ENCODE peak calls at places on chromosomes 11 and 22, in nine cellular contexts. Z is HepG2, J is GM12878, K is K562, Y is sigmoid colon, X is SK-N-SH, A is H1, P is transverse colon, R is stomach. N is an unnamed sample.

GRCh38 chr11:119369035-119369925 is 12.2 kb downstream of the USP2 start:
- DNase-seq in Y (peak; percentile 50), Z (peak; percentile 50), R (no peak), J (no peak), P (peak; percentile 66), A (no peak), X (peak; percentile 77), K (no peak), N (no peak)

GRCh38 chr11:876550-876949 is 33.9 kb downstream of the TSPAN4 start:
- DNase-seq in R (no peak), J (no peak), X (no peak), Y (no peak), A (no peak), Z (no peak), P (no peak), K (no peak), N (no peak)

GRCh38 chr11:95241673-95242072 is 10.7 kb upstream of the SESN3 start:
- DNase-seq in J (no peak), K (no peak), R (no peak), A (no peak), X (no peak), Y (no peak), P (no peak), Z (no peak), N (no peak)

GRCh38 chr11:73978576-73979086 is 4.0 kb downstream of the UCP2 start:
- DNase-seq in R (no peak), P (no peak), A (no peak), J (no peak), X (no peak), Z (no peak), Y (no peak), K (no peak), N (no peak)

GRCh38 chr11:62725686-62726085 is 1.6 kb downstream of the HNRNPUL2 start:
- DNase-seq in P (no peak), Y (no peak), K (no peak), A (no peak), X (no peak), Z (peak; percentile 42), R (no peak), J (no peak), N (no peak)

GRCh38 chr11:10998674-10999073 is 140.8 kb upstream of the ZBED5 start:
- DNase-seq in J (no peak), Y (no peak), K (no peak), Z (no peak), R (no peak), P (no peak), A (no peak), X (no peak), N (no peak)

GRCh38 chr22:43263645-43264514 is 76.9 kb upstream of the TTLL12 start:
- DNase-seq in R (peak; percentile 74), Y (no peak), J (peak; percentile 85), P (peak; percentile 69), X (peak; percentile 66), Z (peak; percentile 64), K (peak; percentile 72), A (no peak), N (no peak)

GRCh38 chr11:59560290-59560701 is 49.0 kb downstream of the OR4D9 start:
- DNase-seq in Z (peak; percentile 81), J (peak; percentile 93), A (peak; percentile 82), Y (peak; percentile 80), K (peak; percentile 55), R (peak; percentile 65), P (peak; percentile 69), X (peak; percentile 64), N (no peak)

GRCh38 chr11:96188625-96189006 is 154.4 kb downstream of the MAML2 start:
- DNase-seq in R (no peak), K (no peak), A (no peak), Y (no peak), Z (peak; percentile 14), X (no peak), J (peak; percentile 75), P (no peak), N (no peak)

GRCh38 chr11:76005746-76006145 is 190.7 kb downstream of the UVRAG start:
- DNase-seq in P (no peak), R (no peak), A (no peak), Y (no peak), Z (no peak), K (no peak), X (no peak), J (no peak), N (no peak)

GRCh38 chr11:126265801-126266200 is 2.9 kb downstream of the SRPRA start:
- DNase-seq in P (no peak), A (no peak), R (no peak), X (no peak), Z (no peak), K (no peak), J (no peak), Y (no peak), N (no peak)

GRCh38 chr22:46076651-46077339 is 73.5 kb upstream of the PPARA start:
- DNase-seq in A (no peak), K (no peak), X (no peak), Z (no peak), R (peak; percentile 59), J (no peak), P (peak; percentile 28), Y (peak; percentile 84), N (peak; percentile 79)
- H3K4me3 ChIP-seq in A (no peak overlapping the region), K (no peak overlapping the region), X (peak overlapping the region; percentile 92), Z (no peak overlapping the region), R (peak overlapping the region; percentile 59), J (no peak overlapping the region), P (peak overlapping the region; percentile 80), Y (peak overlapping the region; percentile 44), N (peak overlapping the region; percentile 79)

DNA sequence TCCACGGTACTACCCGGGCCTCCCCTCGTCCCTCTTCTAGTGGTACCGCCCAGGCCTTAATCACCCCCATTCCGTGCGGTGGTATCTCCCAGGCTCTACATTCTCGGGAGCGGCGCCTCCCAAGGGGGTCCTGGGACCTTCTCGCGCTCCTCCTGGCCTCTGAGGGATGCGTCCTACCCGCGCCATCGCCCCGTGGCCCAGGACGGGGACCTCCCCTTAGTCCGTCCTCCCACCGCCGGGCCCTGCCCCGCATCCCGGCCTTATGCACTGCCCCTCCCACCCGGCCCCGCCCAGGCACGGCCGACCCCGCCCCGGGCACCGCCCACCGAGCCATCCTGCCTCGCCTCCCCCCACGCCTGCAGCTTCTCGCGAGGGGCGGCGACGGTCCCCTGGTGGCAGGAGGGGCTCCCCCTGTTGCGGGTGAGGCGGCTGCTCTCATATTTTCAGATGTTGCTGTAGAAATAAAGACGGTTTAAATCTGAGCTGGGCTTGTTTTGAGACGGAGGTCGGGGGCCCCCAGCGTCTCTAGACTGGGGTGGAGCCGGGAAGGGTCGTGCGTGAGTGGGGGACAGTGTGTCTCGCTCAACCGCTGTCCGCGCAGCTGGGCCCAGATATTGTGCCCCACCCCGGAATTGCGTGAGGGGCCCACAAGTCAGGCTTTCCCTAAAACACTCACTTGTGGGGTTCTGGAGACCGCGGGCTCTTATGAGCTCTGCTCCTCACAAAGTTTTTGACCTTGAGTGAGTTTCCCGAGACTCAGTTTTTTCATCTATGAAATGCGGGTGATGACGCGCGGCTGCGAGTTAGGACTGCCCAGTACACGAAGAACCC is 845 bp upstream of the RAB1B start:
- DNase-seq in R (peak; percentile 89), Y (peak; percentile 96), P (peak; percentile 92), X (peak; percentile 96), J (peak; percentile 54), A (peak; percentile 51), Z (peak; percentile 57), K (peak; percentile 91), N (peak; percentile 94)
- TF ChIP-seq POLR2AphosphoS5 in R (peak; percentile 35), Y (peak; percentile 98), P (peak; percentile 90), X (peak; percentile 50), J (no peak), A (no peak), Z (peak; percentile 66), K (peak; percentile 61), N (peak; percentile 10)

DNA sequence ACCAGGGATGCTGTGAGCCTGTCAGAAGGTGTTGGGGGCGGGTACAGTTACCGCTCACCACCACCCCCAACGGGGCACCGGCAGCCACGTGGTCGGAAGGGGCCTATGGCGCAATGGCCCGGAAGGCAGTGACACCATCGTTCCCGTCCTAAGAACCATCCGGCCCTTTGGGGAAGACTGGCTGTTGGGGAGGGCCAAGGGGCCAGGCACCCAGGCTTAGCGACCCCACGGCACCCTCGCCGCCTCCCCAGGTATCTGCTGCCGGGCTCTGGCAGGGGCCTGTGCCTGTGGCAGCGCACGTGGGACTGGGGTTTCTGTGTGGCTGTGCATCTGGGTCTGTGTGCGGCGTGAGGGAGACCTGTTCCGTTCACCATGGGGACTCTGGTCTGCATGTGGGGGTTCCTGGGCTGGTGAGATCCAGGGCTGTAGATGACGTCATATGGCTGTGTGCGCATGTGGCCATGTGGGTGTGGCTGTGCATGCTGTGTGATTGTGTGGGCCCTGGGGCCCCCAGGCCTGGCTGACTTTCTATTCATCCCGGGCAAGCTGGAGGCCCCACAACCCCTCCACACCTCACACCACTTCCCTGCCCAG is 703 bp downstream of the OSM start:
- DNase-seq in P (peak; percentile 73), X (no peak), K (peak; percentile 71), Z (no peak), J (no peak), Y (peak; percentile 78), A (no peak), R (peak; percentile 68), N (no peak)
- TF ChIP-seq EP300 in P (no peak), X (no peak), K (no peak), Z (no peak), J (no peak), Y (no peak), A (no peak), R (no peak), N (no peak)

GRCh38 chr11:65288706-65289536 is 25.7 kb upstream of the CDC42EP2 start:
- DNase-seq in J (no peak), K (no peak), Y (peak; percentile 76), Z (no peak), R (no peak), A (no peak), X (peak; percentile 85), P (no peak), N (peak; percentile 91)

GRCh38 chr11:65292866-65293265 is 21.8 kb upstream of the CDC42EP2 start:
- DNase-seq in Y (no peak), J (no peak), R (no peak), X (no peak), K (no peak), P (no peak), Z (no peak), A (no peak), N (no peak)

GRCh38 chr11:65291613-65292012 is 23.1 kb upstream of the CDC42EP2 start:
- DNase-seq in Z (peak; percentile 56), J (no peak), Y (no peak), A (no peak), P (no peak), X (no peak), R (no peak), K (no peak), N (no peak)

GRCh38 chr11:65287601-65288000 is 25.8 kb downstream of the POLA2 start:
- DNase-seq in P (no peak), A (no peak), K (no peak), J (no peak), Z (no peak), Y (no peak), X (no peak), R (no peak), N (no peak)

DNA sequence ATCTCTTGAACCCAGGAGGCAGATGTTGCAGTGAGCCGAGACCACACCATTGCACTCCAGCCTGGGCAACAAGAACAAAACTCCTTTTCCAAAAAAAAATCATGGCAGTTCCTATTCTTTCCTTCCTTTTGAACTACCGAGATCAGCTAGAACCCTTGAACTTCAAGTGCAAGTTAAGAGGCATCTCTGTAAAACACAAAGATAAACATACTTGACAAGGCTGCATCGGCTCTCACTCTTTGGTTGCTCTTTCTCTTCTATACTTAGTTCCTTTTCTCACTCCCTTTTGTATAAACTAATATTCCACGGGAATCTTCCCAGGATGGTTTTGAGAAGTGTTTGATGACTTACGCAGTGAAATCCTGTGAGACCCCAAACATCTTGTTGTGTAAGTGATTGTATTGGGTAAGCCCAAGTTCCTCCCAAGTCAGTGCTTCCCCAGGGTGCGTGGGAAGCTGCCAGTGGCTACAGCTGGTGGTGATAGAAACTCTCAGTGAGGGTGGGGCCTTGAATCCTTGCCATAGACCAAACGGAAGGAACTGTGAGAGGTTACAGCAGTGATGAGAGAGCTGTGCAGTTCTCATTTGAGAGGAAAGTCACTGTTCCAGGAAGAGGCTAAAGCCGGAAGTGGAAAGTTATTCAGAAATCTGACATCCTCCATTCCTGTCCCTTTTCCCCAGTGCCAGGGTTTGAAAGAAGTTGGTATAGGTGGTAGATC is 24.1 kb upstream of the CDC42EP2 start:
- DNase-seq in R (peak; percentile 77), P (peak; percentile 84), Y (peak; percentile 99), A (no peak), K (peak; percentile 34), X (no peak), J (peak; percentile 69), Z (no peak), N (peak; percentile 95)
- H3K4me3 ChIP-seq in R (no peak overlapping the region), P (no peak overlapping the region), Y (no peak overlapping the region), A (no peak overlapping the region), K (no peak overlapping the region), X (no peak overlapping the region), J (no peak overlapping the region), Z (no peak overlapping the region), N (no peak overlapping the region)